ENCODE peak calls at places on chromosome 15, in six cellular contexts. W, M, R, S, E and D are unnamed samples.

GRCh38 chr15:92167413-92167950 is 226.2 kb upstream of the ST8SIA2 start:
- DNase-seq in W (no peak), M (no peak), R (no peak), S (peak; percentile 47), E (no peak), D (no peak)

GRCh38 chr15:70829366-70830166 is 24.4 kb downstream of the LARP6 start:
- DNase-seq in W (no peak), M (no peak), R (no peak), S (no peak), E (no peak), D (no peak)

GRCh38 chr15:71294636-71295241 is 179.5 kb downstream of the THSD4 start:
- DNase-seq in W (peak; percentile 78), M (no peak), R (peak; percentile 86), S (no peak), E (peak; percentile 95), D (peak; percentile 95)

GRCh38 chr15:68700395-68701123 is 120.1 kb downstream of the ANP32A start:
- DNase-seq in W (no peak), M (peak; percentile 58), R (peak; percentile 66), S (no peak), E (no peak), D (no peak)

GRCh38 chr15:95016511-95017219 is 785.3 kb downstream of the MCTP2 start:
- DNase-seq in W (no peak), M (no peak), R (peak; percentile 80), S (no peak), E (no peak), D (no peak)

GRCh38 chr15:61974759-61975158 is 85.5 kb downstream of the VPS13C start:
- DNase-seq in W (no peak), M (no peak), R (no peak), S (no peak), E (peak; percentile 16), D (no peak)

GRCh38 chr15:92651877-92652575 is 3.5 kb downstream of the FAM174B start:
- DNase-seq in W (no peak), M (no peak), R (no peak), S (no peak), E (no peak), D (no peak)

GRCh38 chr15:48866141-48866563 is 11.8 kb upstream of the EID1 start:
- DNase-seq in W (no peak), M (no peak), R (peak; percentile 54), S (no peak), E (no peak), D (no peak)

GRCh38 chr15:63860161-63860954 is 26.6 kb upstream of the HERC1 start:
- DNase-seq in W (no peak), M (no peak), R (no peak), S (no peak), E (no peak), D (no peak)

GRCh38 chr15:94174399-94174802 is 57.0 kb upstream of the MCTP2 start:
- DNase-seq in W (no peak), M (no peak), R (peak; percentile 8), S (no peak), E (peak; percentile 93), D (peak; percentile 49)

GRCh38 chr15:69853572-69853971 is 244.1 kb downstream of the TLE3 start:
- DNase-seq in W (peak; percentile 85), M (peak; percentile 10), R (peak; percentile 74), S (no peak), E (peak; percentile 36), D (no peak)

GRCh38 chr15:69164807-69165636 is 4.6 kb downstream of the GLCE start:
- DNase-seq in W (no peak), M (no peak), R (peak; percentile 83), S (no peak), E (no peak), D (no peak)

GRCh38 chr15:34514251-34514760 is 69.1 kb downstream of the GOLGA8B start:
- DNase-seq in W (peak; percentile 34), M (peak; percentile 64), R (peak; percentile 64), S (no peak), E (no peak), D (no peak)

GRCh38 chr15:78179906-78180305 is 30.7 kb downstream of the IDH3A start:
- DNase-seq in W (no peak), M (no peak), R (no peak), S (no peak), E (no peak), D (no peak)

GRCh38 chr15:45469429-45469828 is 53.1 kb downstream of the SLC30A4 start:
- DNase-seq in W (no peak), M (no peak), R (no peak), S (no peak), E (no peak), D (no peak)

GRCh38 chr15:68819451-68820204 is 1.1 kb downstream of the ANP32A start:
- DNase-seq in W (peak; percentile 36), M (peak; percentile 70), R (peak; percentile 61), S (peak; percentile 24), E (peak; percentile 61), D (no peak)

GRCh38 chr15:101088788-101089578 is 162.9 kb downstream of the CHSY1 start:
- DNase-seq in W (peak; percentile 78), M (peak; percentile 73), R (peak; percentile 41), S (peak; percentile 35), E (peak; percentile 33), D (no peak)

GRCh38 chr15:68417897-68418296 is 14.1 kb downstream of the ITGA11 start:
- DNase-seq in W (no peak), M (no peak), R (no peak), S (no peak), E (no peak), D (no peak)

GRCh38 chr15:37940886-37941285 is 6.4 kb downstream of the TMCO5A start:
- DNase-seq in W (peak; percentile 33), M (no peak), R (no peak), S (no peak), E (no peak), D (no peak)

GRCh38 chr15:36688310-36689102 is 109.1 kb downstream of the CDIN1 start:
- DNase-seq in W (no peak), M (no peak), R (no peak), S (no peak), E (peak; percentile 32), D (no peak)

GRCh38 chr15:78668987-78669386 is 28.0 kb upstream of the CHRNB4 start:
- DNase-seq in W (no peak), M (no peak), R (no peak), S (no peak), E (no peak), D (no peak)

GRCh38 chr15:42349178-42349577 is 10.1 kb upstream of the CAPN3 start:
- DNase-seq in W (no peak), M (no peak), R (no peak), S (no peak), E (no peak), D (no peak)

GRCh38 chr15:42353061-42353460 is 6.2 kb upstream of the CAPN3 start:
- DNase-seq in W (no peak), M (no peak), R (no peak), S (no peak), E (no peak), D (no peak)

GRCh38 chr15:42355291-42355690 is 4.0 kb upstream of the CAPN3 start:
- DNase-seq in W (no peak), M (no peak), R (no peak), S (no peak), E (no peak), D (no peak)

GRCh38 chr15:42348083-42348482 is 11.2 kb upstream of the CAPN3 start:
- DNase-seq in W (no peak), M (no peak), R (no peak), S (no peak), E (peak; percentile 65), D (peak; percentile 9)

DNA sequence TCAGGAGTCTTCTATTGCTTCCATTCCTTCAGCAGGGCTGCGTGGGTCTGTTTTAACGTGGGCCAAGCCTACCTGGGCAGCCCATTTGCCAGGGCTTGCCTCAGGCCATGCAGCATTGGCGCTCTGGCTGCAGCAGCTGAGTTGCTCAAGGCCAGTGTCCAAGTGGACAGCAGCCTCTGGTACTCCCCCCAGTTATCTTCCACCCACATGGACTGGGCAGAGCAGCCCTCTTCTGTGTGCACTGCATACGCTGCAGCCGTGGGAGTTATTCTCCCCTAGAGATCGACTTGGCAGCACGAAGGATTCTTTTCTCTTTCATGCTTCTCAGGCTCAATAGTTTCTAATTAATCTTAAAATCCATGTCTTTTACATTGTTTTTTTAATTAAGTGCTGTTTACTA is 6.9 kb upstream of the CAPN3 start:
- DNase-seq in W (no peak), M (no peak), R (no peak), S (no peak), E (no peak), D (no peak)
- TF ChIP-seq EZH2 in W (no peak), M (no peak), R (no peak), S (no peak), E (no peak), D (no peak)

DNA sequence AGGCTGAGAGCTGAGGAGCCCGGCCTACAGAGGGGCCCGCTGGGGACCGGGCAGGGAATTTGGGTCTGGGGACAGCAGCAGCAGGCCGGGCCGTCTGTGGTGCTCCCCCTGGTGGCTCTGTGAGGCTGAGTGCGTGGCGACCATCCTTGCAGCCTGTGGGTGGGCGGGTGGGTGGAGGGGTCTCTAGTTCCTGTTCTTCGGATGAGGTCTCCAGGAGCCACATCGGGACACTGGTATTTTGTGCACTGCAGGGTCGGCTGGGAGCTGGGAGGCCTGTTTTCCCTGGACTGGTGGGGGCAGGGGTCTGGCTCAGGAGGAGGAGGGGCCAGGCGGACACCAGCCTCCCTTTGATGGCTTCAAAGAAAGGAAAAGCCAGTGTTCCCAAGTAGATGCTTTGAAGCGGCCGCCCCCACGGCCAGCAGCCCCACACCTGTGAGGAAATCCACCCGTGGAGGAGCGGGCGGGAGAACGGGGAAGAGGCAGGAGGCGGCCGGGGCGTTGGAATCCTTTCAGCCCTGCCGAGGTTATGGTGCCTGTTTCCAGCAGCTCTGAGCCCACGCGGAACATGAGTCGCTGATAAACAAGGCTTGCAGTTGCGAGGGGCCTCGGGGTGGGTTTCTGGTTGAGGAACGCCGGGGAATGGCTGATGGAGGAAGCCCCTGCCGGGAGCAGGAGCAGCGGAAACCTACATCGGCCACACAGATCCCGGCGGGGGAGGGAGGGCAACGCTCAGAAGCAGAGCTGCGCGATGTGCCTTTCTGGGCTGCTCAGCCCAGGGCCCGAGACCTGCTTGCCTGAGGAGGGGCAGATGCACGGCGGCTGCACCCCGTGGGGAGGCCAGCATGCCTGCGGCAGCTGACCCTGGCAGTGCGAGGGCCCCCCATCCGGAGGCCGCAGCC is 154.3 kb downstream of the NSMCE3 start:
- DNase-seq in W (no peak), M (peak; percentile 76), R (peak; percentile 6), S (no peak), E (no peak), D (no peak)
- TF ChIP-seq EZH2 in W (no peak), M (no peak), R (no peak), S (no peak), E (no peak), D (no peak)

GRCh38 chr15:96889734-96890480 is 559.4 kb downstream of the NR2F2 start:
- DNase-seq in W (no peak), M (peak; percentile 26), R (peak; percentile 44), S (no peak), E (no peak), D (no peak)
- TF ChIP-seq EZH2 in W (no peak), M (no peak), R (no peak), S (no peak), E (no peak), D (no peak)

DNA sequence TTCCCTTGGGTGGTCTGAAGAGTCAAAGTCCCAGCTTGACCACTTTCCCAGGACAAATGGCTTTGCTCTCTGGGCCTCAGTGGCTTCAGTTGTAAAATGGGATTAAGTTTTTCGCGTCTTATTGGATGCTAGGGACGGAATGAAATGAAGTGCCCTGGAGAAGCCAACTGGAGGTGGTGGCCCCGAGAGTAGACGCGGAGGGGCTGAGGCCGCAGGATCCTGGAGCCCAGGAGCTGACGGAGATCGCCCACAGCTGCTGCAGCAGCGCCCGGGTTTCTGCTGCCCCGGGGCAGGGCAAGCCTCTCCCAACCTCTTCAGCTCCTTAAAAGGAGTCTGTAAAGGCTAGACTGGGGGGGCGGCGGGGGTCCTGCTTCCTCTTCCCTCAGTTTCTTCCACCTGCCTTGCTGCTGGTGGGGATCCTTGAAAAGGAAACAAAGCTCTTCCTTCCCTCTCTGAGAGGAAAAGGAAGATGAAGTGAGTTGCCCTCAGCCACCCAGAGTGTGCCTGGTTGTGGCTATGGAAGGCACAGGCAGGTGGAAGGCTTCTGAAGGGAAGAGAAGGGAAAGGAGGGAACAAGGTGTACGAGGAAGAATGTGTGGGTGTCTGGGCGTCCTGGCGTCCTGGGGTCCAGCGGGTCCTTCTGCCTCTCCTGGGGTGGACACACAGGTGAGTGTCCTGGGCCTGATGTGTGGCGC is 967 bp upstream of the BNC1 start:
- DNase-seq in W (no peak), M (peak; percentile 28), R (no peak), S (no peak), E (peak; percentile 55), D (no peak)
- TF ChIP-seq EZH2 in W (no peak), M (peak; percentile 66), R (no peak), S (no peak), E (no peak), D (no peak)